ENCODE peak calls at places on chromosomes 12 and 14, in eight cellular contexts. One of them, this sample, is unnamed.

GRCh38 chr12:115693970-115694369 is 583.5 kb downstream of the MED13L start:
- DNase-seq in MM.1S: no peak
- DNase-seq in HCT116: no peak
- DNase-seq in neural progenitor cell: no peak
- DNase-seq in SK-N-SH: no peak
- DNase-seq in GM23338: no peak
- DNase-seq in hepatocyte: no peak
- DNase-seq in OCI-LY7: no peak
- DNase-seq in this sample: no peak

GRCh38 chr12:106141452-106141851 is 2.7 kb upstream of the NUAK1 start:
- DNase-seq in OCI-LY7: no peak
- DNase-seq in hepatocyte: no peak
- DNase-seq in neural progenitor cell: no peak
- DNase-seq in MM.1S: no peak
- DNase-seq in HCT116: no peak
- DNase-seq in SK-N-SH: no peak
- DNase-seq in GM23338: no peak
- DNase-seq in this sample: no peak

GRCh38 chr14:59363545-59364226 is 101.5 kb downstream of the GPR135 start:
- DNase-seq in GM23338: no peak
- DNase-seq in HCT116: no peak
- DNase-seq in MM.1S: no peak
- DNase-seq in OCI-LY7: no peak
- DNase-seq in neural progenitor cell: no peak
- DNase-seq in SK-N-SH: no peak
- DNase-seq in hepatocyte: no peak
- DNase-seq in this sample: peak; percentile 98

GRCh38 chr12:26845057-26845666 is 12.2 kb upstream of the ITPR2 start:
- DNase-seq in GM23338: peak; percentile 75
- DNase-seq in HCT116: peak; percentile 44
- DNase-seq in hepatocyte: peak; percentile 72
- DNase-seq in OCI-LY7: no peak
- DNase-seq in SK-N-SH: peak; percentile 50
- DNase-seq in neural progenitor cell: peak; percentile 59
- DNase-seq in MM.1S: no peak
- DNase-seq in this sample: peak; percentile 78

GRCh38 chr12:62632521-62632920 is 165.9 kb downstream of the MON2 start:
- DNase-seq in HCT116: no peak
- DNase-seq in hepatocyte: peak; percentile 55
- DNase-seq in neural progenitor cell: peak; percentile 55
- DNase-seq in SK-N-SH: peak; percentile 79
- DNase-seq in OCI-LY7: no peak
- DNase-seq in MM.1S: no peak
- DNase-seq in GM23338: peak; percentile 72
- DNase-seq in this sample: no peak

GRCh38 chr12:108807476-108807875 is 49.9 kb downstream of the SSH1 start:
- DNase-seq in neural progenitor cell: no peak
- DNase-seq in hepatocyte: no peak
- DNase-seq in OCI-LY7: no peak
- DNase-seq in HCT116: no peak
- DNase-seq in MM.1S: no peak
- DNase-seq in SK-N-SH: no peak
- DNase-seq in GM23338: no peak
- DNase-seq in this sample: no peak

GRCh38 chr12:93183940-93184663 is 193.6 kb upstream of the NUDT4 start:
- DNase-seq in OCI-LY7: peak; percentile 70
- DNase-seq in GM23338: no peak
- DNase-seq in HCT116: no peak
- DNase-seq in neural progenitor cell: no peak
- DNase-seq in hepatocyte: no peak
- DNase-seq in MM.1S: no peak
- DNase-seq in SK-N-SH: peak; percentile 10
- DNase-seq in this sample: no peak

GRCh38 chr12:93571360-93571853 is 1.1 kb upstream of the SOCS2 start:
- DNase-seq in OCI-LY7: no peak
- DNase-seq in GM23338: peak; percentile 85
- DNase-seq in SK-N-SH: peak; percentile 86
- DNase-seq in hepatocyte: peak; percentile 78
- DNase-seq in neural progenitor cell: peak; percentile 80
- DNase-seq in HCT116: peak; percentile 50
- DNase-seq in MM.1S: peak; percentile 60
- DNase-seq in this sample: peak; percentile 63

GRCh38 chr14:72888202-72888601 is 5.7 kb downstream of the DPF3 start:
- DNase-seq in MM.1S: no peak
- DNase-seq in HCT116: no peak
- DNase-seq in hepatocyte: no peak
- DNase-seq in neural progenitor cell: no peak
- DNase-seq in GM23338: no peak
- DNase-seq in SK-N-SH: no peak
- DNase-seq in OCI-LY7: no peak
- DNase-seq in this sample: no peak

GRCh38 chr14:31893156-31893813 is 183.8 kb upstream of the ARHGAP5 start:
- DNase-seq in MM.1S: no peak
- DNase-seq in neural progenitor cell: peak; percentile 81
- DNase-seq in GM23338: peak; percentile 16
- DNase-seq in hepatocyte: peak; percentile 34
- DNase-seq in HCT116: no peak
- DNase-seq in SK-N-SH: no peak
- DNase-seq in OCI-LY7: no peak
- DNase-seq in this sample: peak; percentile 73

GRCh38 chr14:67170706-67171105 is 18.5 kb upstream of the GARIN2 start:
- DNase-seq in HCT116: no peak
- DNase-seq in SK-N-SH: no peak
- DNase-seq in OCI-LY7: no peak
- DNase-seq in neural progenitor cell: no peak
- DNase-seq in hepatocyte: no peak
- DNase-seq in MM.1S: no peak
- DNase-seq in GM23338: no peak
- DNase-seq in this sample: no peak

GRCh38 chr14:23443411-23443812 is 8.0 kb upstream of the MYH7 start:
- DNase-seq in HCT116: no peak
- DNase-seq in SK-N-SH: no peak
- DNase-seq in hepatocyte: no peak
- DNase-seq in OCI-LY7: no peak
- DNase-seq in MM.1S: no peak
- DNase-seq in neural progenitor cell: peak; percentile 77
- DNase-seq in GM23338: no peak
- DNase-seq in this sample: no peak
- TF ChIP-seq EZH2phosphoT487 in HCT116: no peak
- TF ChIP-seq EZH2phosphoT487 in SK-N-SH: no peak
- TF ChIP-seq EZH2phosphoT487 in hepatocyte: no peak
- TF ChIP-seq EZH2phosphoT487 in OCI-LY7: no peak
- TF ChIP-seq EZH2phosphoT487 in MM.1S: no peak
- TF ChIP-seq EZH2phosphoT487 in neural progenitor cell: no peak
- TF ChIP-seq EZH2phosphoT487 in GM23338: no peak
- TF ChIP-seq EZH2phosphoT487 in this sample: no peak

DNA sequence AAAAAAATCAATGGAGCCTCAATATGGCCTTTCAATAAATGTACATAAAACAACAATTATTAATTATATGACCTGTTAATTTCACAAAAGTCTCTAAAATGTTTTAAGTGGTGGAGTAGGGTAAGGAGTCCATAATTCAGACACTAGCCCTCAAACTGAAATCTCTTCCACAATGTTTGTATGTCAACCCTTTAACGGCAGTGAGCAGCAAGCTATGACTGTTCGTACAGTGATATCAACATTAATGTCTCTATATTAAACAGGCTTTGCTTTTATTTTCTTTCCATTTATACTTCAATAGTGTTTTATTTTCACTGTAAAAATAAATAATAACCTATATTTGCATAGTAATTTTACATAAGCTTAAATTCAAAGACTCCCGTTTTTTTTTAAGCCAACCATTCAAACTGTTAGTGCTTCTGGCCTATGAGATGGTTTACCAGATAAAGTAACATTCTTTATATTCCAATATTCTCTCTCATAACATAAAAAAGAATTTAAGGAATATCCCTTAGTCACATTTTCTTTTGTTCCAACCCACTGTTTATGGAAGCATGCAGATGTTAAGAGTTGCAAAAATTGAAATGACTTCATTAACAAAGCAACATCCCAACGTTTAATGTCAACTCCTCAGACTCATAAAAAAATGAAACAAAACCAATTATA is 2.4 kb downstream of the CDK17 start:
- DNase-seq in neural progenitor cell: no peak
- DNase-seq in OCI-LY7: no peak
- DNase-seq in HCT116: no peak
- DNase-seq in hepatocyte: no peak
- DNase-seq in MM.1S: no peak
- DNase-seq in GM23338: no peak
- DNase-seq in SK-N-SH: no peak
- DNase-seq in this sample: peak; percentile 15
- H3K4me3 ChIP-seq in neural progenitor cell: peak overlapping the region; percentile 94
- H3K4me3 ChIP-seq in OCI-LY7: peak overlapping the region; percentile 94
- H3K4me3 ChIP-seq in HCT116: peak overlapping the region; percentile 70
- H3K4me3 ChIP-seq in hepatocyte: peak overlapping the region; percentile 95
- H3K4me3 ChIP-seq in MM.1S: peak overlapping the region; percentile 95
- H3K4me3 ChIP-seq in GM23338: peak overlapping the region; percentile 74
- H3K4me3 ChIP-seq in SK-N-SH: peak overlapping the region; percentile 90
- H3K4me3 ChIP-seq in this sample: peak overlapping the region; percentile 82

GRCh38 chr12:52354197-52354596 is 13.1 kb downstream of the KRT85 start:
- DNase-seq in hepatocyte: no peak
- DNase-seq in OCI-LY7: no peak
- DNase-seq in SK-N-SH: no peak
- DNase-seq in neural progenitor cell: no peak
- DNase-seq in HCT116: no peak
- DNase-seq in MM.1S: no peak
- DNase-seq in GM23338: no peak
- DNase-seq in this sample: no peak
- TF ChIP-seq CTCF in hepatocyte: no peak
- TF ChIP-seq CTCF in OCI-LY7: no peak
- TF ChIP-seq CTCF in SK-N-SH: no peak
- TF ChIP-seq CTCF in neural progenitor cell: no peak
- TF ChIP-seq CTCF in HCT116: no peak
- TF ChIP-seq CTCF in MM.1S: no peak
- TF ChIP-seq CTCF in GM23338: no peak
- TF ChIP-seq CTCF in this sample: no peak

GRCh38 chr12:99618657-99619056 is 28.9 kb upstream of the GARIN6 start:
- DNase-seq in hepatocyte: no peak
- DNase-seq in MM.1S: no peak
- DNase-seq in HCT116: no peak
- DNase-seq in SK-N-SH: no peak
- DNase-seq in neural progenitor cell: no peak
- DNase-seq in GM23338: no peak
- DNase-seq in OCI-LY7: no peak
- DNase-seq in this sample: no peak

GRCh38 chr12:99620159-99620479 is 27.4 kb upstream of the GARIN6 start:
- DNase-seq in GM23338: no peak
- DNase-seq in hepatocyte: no peak
- DNase-seq in HCT116: no peak
- DNase-seq in SK-N-SH: no peak
- DNase-seq in MM.1S: no peak
- DNase-seq in OCI-LY7: no peak
- DNase-seq in neural progenitor cell: no peak
- DNase-seq in this sample: no peak

DNA sequence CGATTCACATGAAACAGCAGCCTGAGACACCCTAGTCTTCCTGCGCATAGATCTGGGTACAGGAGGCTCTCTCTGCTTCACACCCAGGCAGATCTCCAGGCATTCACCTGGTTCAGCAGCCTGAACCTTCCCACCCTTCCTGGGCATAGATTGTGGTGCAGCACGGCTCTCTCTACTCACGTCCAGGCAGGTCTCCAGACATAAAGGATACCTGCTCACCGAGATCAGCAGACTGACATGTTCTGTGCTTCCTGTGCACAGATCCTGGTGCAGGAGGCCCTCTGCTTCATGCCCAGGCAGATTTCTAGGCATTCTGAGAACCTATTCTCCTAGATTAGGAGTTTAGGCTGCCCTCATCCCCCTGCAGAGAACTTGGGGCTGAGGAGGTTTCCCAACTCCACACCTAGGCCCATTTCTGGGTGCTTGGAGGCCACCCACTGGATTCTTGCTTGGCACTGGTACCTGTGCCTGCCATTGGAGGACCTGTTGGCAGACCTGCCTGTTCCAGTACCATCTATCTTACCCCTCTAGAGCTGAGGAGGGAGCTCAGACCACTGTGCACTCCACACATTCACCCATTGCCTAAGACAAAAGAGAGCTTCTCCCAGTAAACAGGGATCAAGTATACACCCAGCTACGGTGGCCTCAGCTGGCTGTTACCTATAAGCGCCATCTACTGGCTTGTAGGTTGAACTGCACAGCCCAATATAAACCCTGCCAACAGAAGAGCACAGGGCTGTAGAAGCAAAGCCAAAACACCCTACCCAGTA is 28.0 kb upstream of the GARIN6 start:
- DNase-seq in SK-N-SH: peak; percentile 22
- DNase-seq in hepatocyte: peak; percentile 33
- DNase-seq in GM23338: peak; percentile 82
- DNase-seq in OCI-LY7: peak; percentile 67
- DNase-seq in HCT116: peak; percentile 23
- DNase-seq in neural progenitor cell: peak; percentile 70
- DNase-seq in MM.1S: peak; percentile 66
- DNase-seq in this sample: peak; percentile 72
- TF ChIP-seq EZH2phosphoT487 in SK-N-SH: no peak
- TF ChIP-seq EZH2phosphoT487 in hepatocyte: no peak
- TF ChIP-seq EZH2phosphoT487 in GM23338: no peak
- TF ChIP-seq EZH2phosphoT487 in OCI-LY7: no peak
- TF ChIP-seq EZH2phosphoT487 in HCT116: no peak
- TF ChIP-seq EZH2phosphoT487 in neural progenitor cell: no peak
- TF ChIP-seq EZH2phosphoT487 in MM.1S: no peak
- TF ChIP-seq EZH2phosphoT487 in this sample: no peak

DNA sequence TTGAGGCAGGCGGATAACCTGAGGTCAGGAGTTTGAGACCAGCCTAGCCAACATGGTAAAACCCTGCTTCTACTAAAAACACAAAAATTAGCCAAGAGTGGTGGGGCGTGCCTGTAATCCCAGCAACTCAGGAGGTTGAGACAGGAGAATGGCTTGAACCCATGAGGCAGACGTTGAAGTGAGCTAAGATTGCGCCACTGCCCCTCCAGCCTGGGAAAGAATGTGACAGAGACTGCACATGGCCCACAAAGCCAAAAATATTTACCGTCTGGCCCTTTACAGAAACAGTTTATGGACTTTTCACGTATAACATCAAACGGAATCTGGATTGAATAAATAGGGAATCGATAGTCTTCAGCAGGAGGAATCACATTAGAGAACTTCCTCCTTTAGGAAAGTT is 3.5 kb downstream of the RSRC2 start:
- DNase-seq in HCT116: no peak
- DNase-seq in SK-N-SH: no peak
- DNase-seq in OCI-LY7: no peak
- DNase-seq in hepatocyte: peak; percentile 19
- DNase-seq in MM.1S: no peak
- DNase-seq in GM23338: no peak
- DNase-seq in neural progenitor cell: no peak
- DNase-seq in this sample: no peak
- H3K4me3 ChIP-seq in HCT116: no peak overlapping the region
- H3K4me3 ChIP-seq in SK-N-SH: no peak overlapping the region
- H3K4me3 ChIP-seq in OCI-LY7: peak overlapping the region; percentile 99
- H3K4me3 ChIP-seq in hepatocyte: peak overlapping the region; percentile 72
- H3K4me3 ChIP-seq in MM.1S: no peak overlapping the region
- H3K4me3 ChIP-seq in GM23338: peak overlapping the region; percentile 98
- H3K4me3 ChIP-seq in neural progenitor cell: peak overlapping the region; percentile 66
- H3K4me3 ChIP-seq in this sample: peak overlapping the region; percentile 95

This sample was measured in PC-3.